ENCODE peak calls at places on chromosomes 4 and X, in four cellular contexts. One of them, this sample, is unnamed. For H3K36me3, the result is how much of the 10 kb centered on the place peaks cover.

GRCh38 chr4:36290641-36291040 is 9.2 kb downstream of the DTHD1 start:
- DNase-seq in OCI-LY7: no peak
- DNase-seq in stomach: no peak
- DNase-seq in transverse colon: peak
- DNase-seq in this sample: no peak

GRCh38 chr4:102815981-102816380 is 11.4 kb downstream of the UBE2D3 start:
- DNase-seq in transverse colon: no peak
- DNase-seq in OCI-LY7: no peak
- DNase-seq in stomach: no peak
- DNase-seq in this sample: no peak

GRCh38 chr4:14841801-14842748 is 160.2 kb upstream of the CPEB2 start:
- DNase-seq in transverse colon: peak
- DNase-seq in stomach: peak
- DNase-seq in OCI-LY7: no peak
- DNase-seq in this sample: peak

GRCh38 chr4:70603856-70604255 is 11.8 kb downstream of the AMBN start:
- DNase-seq in OCI-LY7: no peak
- DNase-seq in stomach: no peak
- DNase-seq in transverse colon: no peak
- DNase-seq in this sample: no peak

GRCh38 chr4:97493815-97494518 is 649.3 kb downstream of the STPG2 start:
- DNase-seq in OCI-LY7: no peak
- DNase-seq in transverse colon: no peak
- DNase-seq in stomach: no peak
- DNase-seq in this sample: no peak

GRCh38 chrX:130285069-130285620 is 16.4 kb upstream of the ZNF280C start:
- DNase-seq in transverse colon: no peak
- DNase-seq in OCI-LY7: no peak
- DNase-seq in stomach: no peak
- DNase-seq in this sample: no peak

GRCh38 chrX:16930392-16930791 is 16.1 kb upstream of the REPS2 start:
- DNase-seq in stomach: no peak
- DNase-seq in transverse colon: no peak
- DNase-seq in OCI-LY7: no peak
- DNase-seq in this sample: no peak

GRCh38 chrX:108735680-108736508 is 469 bp downstream of the IRS4 start:
- DNase-seq in stomach: no peak
- DNase-seq in OCI-LY7: no peak
- DNase-seq in transverse colon: no peak
- DNase-seq in this sample: peak

GRCh38 chr4:84681488-84682274 is 98.8 kb downstream of the CDS1 start:
- DNase-seq in OCI-LY7: no peak
- DNase-seq in stomach: no peak
- DNase-seq in transverse colon: peak
- DNase-seq in this sample: no peak

GRCh38 chr4:102629686-102630085 is 128.5 kb downstream of the NFKB1 start:
- DNase-seq in OCI-LY7: no peak
- DNase-seq in transverse colon: no peak
- DNase-seq in stomach: no peak
- DNase-seq in this sample: no peak

GRCh38 chr4:15244354-15244753 is 183.5 kb upstream of the C1QTNF7 start:
- DNase-seq in OCI-LY7: no peak
- DNase-seq in stomach: no peak
- DNase-seq in transverse colon: no peak
- DNase-seq in this sample: no peak

GRCh38 chr4:119038465-119038864 is 97.2 kb upstream of the MYOZ2 start:
- DNase-seq in OCI-LY7: no peak
- DNase-seq in transverse colon: no peak
- DNase-seq in stomach: no peak
- DNase-seq in this sample: no peak

GRCh38 chrX:57565198-57565597 is 26.6 kb upstream of the ZXDB start:
- DNase-seq in transverse colon: no peak
- DNase-seq in OCI-LY7: no peak
- DNase-seq in stomach: no peak
- DNase-seq in this sample: no peak

GRCh38 chrX:109732780-109733657 is at the start of gene ACSL4:
- DNase-seq in OCI-LY7: peak
- DNase-seq in transverse colon: peak
- DNase-seq in stomach: peak
- DNase-seq in this sample: peak

GRCh38 chrX:44935172-44935571 is 62.2 kb downstream of the KDM6A start:
- DNase-seq in OCI-LY7: no peak
- DNase-seq in stomach: no peak
- DNase-seq in transverse colon: no peak
- DNase-seq in this sample: no peak

GRCh38 chrX:19156223-19156622 is 34.0 kb upstream of the ADGRG2 start:
- DNase-seq in stomach: no peak
- DNase-seq in transverse colon: peak
- DNase-seq in OCI-LY7: no peak
- DNase-seq in this sample: no peak

GRCh38 chr4:107709916-107710315 is 10.1 kb downstream of the PAPSS1 start:
- DNase-seq in OCI-LY7: no peak
- DNase-seq in transverse colon: no peak
- DNase-seq in stomach: no peak
- DNase-seq in this sample: no peak

GRCh38 chr4:69640289-69640688 is 847 bp upstream of the UGT2A2 start:
- DNase-seq in OCI-LY7: no peak
- DNase-seq in transverse colon: no peak
- DNase-seq in stomach: no peak
- DNase-seq in this sample: no peak

GRCh38 chr4:61011051-61011450 is 189.1 kb upstream of the ADGRL3 start:
- DNase-seq in OCI-LY7: no peak
- DNase-seq in transverse colon: no peak
- DNase-seq in stomach: no peak
- DNase-seq in this sample: no peak

GRCh38 chr4:188403272-188403671 is 264.0 kb downstream of the TRIML1 start:
- DNase-seq in transverse colon: no peak
- DNase-seq in stomach: no peak
- DNase-seq in OCI-LY7: no peak
- DNase-seq in this sample: no peak

GRCh38 chr4:4818440-4819212 is 40.8 kb upstream of the MSX1 start:
- DNase-seq in OCI-LY7: no peak
- DNase-seq in transverse colon: no peak
- DNase-seq in stomach: no peak
- DNase-seq in this sample: no peak

GRCh38 chr4:159503243-159503642 is 400.4 kb downstream of the RAPGEF2 start:
- DNase-seq in OCI-LY7: no peak
- DNase-seq in stomach: no peak
- DNase-seq in transverse colon: no peak
- DNase-seq in this sample: no peak

GRCh38 chrX:119008122-119008744 is 33.8 kb downstream of the LONRF3 start:
- DNase-seq in transverse colon: peak
- DNase-seq in OCI-LY7: peak
- DNase-seq in stomach: peak
- DNase-seq in this sample: no peak

GRCh38 chr4:39451423-39452023 is 7.2 kb downstream of the RPL9 start:
- DNase-seq in transverse colon: no peak
- DNase-seq in stomach: no peak
- DNase-seq in OCI-LY7: no peak
- DNase-seq in this sample: no peak

GRCh38 chr4:39450618-39451017 is 8.1 kb downstream of the RPL9 start:
- DNase-seq in OCI-LY7: no peak
- DNase-seq in transverse colon: no peak
- DNase-seq in stomach: no peak
- DNase-seq in this sample: no peak

GRCh38 chr4:39446483-39446841 is 12.3 kb downstream of the RPL9 start:
- DNase-seq in transverse colon: no peak
- DNase-seq in OCI-LY7: no peak
- DNase-seq in stomach: no peak
- DNase-seq in this sample: no peak

GRCh38 chr4:39442910-39443480 is 15.7 kb downstream of the RPL9 start:
- DNase-seq in OCI-LY7: no peak
- DNase-seq in transverse colon: no peak
- DNase-seq in stomach: no peak
- DNase-seq in this sample: no peak

DNA sequence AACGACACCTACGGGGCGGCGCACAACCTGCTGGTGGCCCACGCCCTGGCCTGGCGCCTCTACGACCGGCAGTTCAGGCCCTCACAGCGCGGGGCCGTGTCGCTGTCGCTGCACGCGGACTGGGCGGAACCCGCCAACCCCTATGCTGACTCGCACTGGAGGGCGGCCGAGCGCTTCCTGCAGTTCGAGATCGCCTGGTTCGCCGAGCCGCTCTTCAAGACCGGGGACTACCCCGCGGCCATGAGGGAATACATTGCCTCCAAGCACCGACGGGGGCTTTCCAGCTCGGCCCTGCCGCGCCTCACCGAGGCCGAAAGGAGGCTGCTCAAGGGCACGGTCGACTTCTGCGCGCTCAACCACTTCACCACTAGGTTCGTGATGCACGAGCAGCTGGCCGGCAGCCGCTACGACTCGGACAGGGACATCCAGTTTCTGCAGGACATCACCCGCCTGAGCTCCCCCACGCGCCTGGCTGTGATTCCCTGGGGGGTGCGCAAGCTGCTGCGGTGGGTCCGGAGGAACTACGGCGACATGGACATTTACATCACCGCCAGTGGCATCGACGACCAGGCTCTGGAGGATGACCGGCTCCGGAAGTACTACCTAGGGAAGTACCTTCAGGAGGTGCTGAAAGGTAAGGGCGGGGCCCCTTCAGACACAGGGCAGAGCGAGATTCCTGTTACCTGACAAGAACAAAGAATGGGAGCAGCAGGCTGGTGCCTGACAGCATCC is 11.7 kb downstream of the RPL9 start:
- DNase-seq in stomach: peak
- DNase-seq in transverse colon: peak
- DNase-seq in OCI-LY7: no peak
- DNase-seq in this sample: peak
- TF ChIP-seq CTCF in stomach: peak
- TF ChIP-seq CTCF in transverse colon: peak
- TF ChIP-seq CTCF in OCI-LY7: no peak
- TF ChIP-seq CTCF in this sample: no peak

DNA sequence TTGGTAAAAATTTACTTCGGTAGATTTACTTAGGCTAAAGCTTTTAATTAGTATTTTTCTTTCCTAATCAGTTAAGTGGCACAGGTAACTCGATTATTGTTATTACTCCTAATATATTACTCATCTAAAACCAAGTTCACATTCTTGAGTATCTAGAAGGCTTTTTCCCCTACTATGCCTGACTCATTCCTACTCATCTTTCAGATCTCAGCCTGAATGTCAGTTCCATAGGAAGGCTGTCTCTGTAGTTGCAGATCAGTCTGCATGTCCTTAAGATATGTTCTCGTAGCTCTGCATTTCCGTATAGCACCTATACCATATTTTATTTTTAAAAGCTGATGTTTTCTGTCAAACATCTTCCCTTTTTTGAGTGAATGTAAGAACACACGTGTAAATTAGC is 5.9 kb upstream of the FAM184B start:
- DNase-seq in stomach: no peak
- DNase-seq in OCI-LY7: no peak
- DNase-seq in transverse colon: no peak
- DNase-seq in this sample: no peak
- H3K36me3 ChIP-seq in stomach: under half
- H3K36me3 ChIP-seq in OCI-LY7: under half
- H3K36me3 ChIP-seq in transverse colon: under half
- H3K36me3 ChIP-seq in this sample: under half

GRCh38 chr4:22515145-22515887 is 550 bp downstream of the ADGRA3 start:
- DNase-seq in OCI-LY7: no peak
- DNase-seq in transverse colon: peak
- DNase-seq in stomach: peak
- DNase-seq in this sample: peak
- TF ChIP-seq CTCF in OCI-LY7: no peak
- TF ChIP-seq CTCF in transverse colon: peak
- TF ChIP-seq CTCF in stomach: no peak
- TF ChIP-seq CTCF in this sample: no peak

GRCh38 chr4:87141428-87141827 is 79.0 kb downstream of the KLHL8 start:
- DNase-seq in stomach: no peak
- DNase-seq in OCI-LY7: no peak
- DNase-seq in transverse colon: peak
- DNase-seq in this sample: no peak
- H3K36me3 ChIP-seq in stomach: under half
- H3K36me3 ChIP-seq in OCI-LY7: half or more
- H3K36me3 ChIP-seq in transverse colon: under half
- H3K36me3 ChIP-seq in this sample: under half

DNA sequence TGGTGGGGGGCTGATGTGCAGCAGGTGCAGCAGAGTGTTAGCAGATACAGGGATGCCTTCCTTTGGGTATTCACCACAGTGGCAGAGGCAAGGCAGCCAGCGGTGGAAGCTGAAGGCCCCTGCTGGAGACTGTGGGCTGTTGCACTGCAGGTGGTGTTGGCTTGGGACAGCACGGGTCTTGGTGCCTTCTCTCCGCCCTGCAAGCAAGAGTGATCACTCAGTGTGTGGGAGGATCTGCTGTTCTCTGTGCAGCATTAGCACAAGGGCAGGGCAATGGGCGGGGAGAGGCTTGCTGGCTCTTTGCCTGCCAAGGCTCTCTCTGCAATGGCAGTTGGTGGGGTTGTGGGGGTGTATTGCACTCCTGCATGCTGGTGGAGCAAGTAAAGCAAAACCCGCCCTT is 821.0 kb upstream of the GRIA3 start:
- DNase-seq in OCI-LY7: no peak
- DNase-seq in stomach: no peak
- DNase-seq in transverse colon: no peak
- DNase-seq in this sample: no peak
- TF ChIP-seq CTCF in OCI-LY7: no peak
- TF ChIP-seq CTCF in stomach: no peak
- TF ChIP-seq CTCF in transverse colon: no peak
- TF ChIP-seq CTCF in this sample: no peak

GRCh38 chr4:1096841-1097240 is 16.5 kb downstream of the RNF212 start:
- DNase-seq in transverse colon: no peak
- DNase-seq in OCI-LY7: no peak
- DNase-seq in stomach: no peak
- DNase-seq in this sample: no peak
- H3K36me3 ChIP-seq in transverse colon: under half
- H3K36me3 ChIP-seq in OCI-LY7: under half
- H3K36me3 ChIP-seq in stomach: under half
- H3K36me3 ChIP-seq in this sample: under half

GRCh38 chr4:170008376-170008775 is 17.8 kb downstream of the MFAP3L start:
- DNase-seq in stomach: no peak
- DNase-seq in transverse colon: no peak
- DNase-seq in OCI-LY7: no peak
- DNase-seq in this sample: no peak
- TF ChIP-seq CTCF in stomach: no peak
- TF ChIP-seq CTCF in transverse colon: no peak
- TF ChIP-seq CTCF in OCI-LY7: no peak
- TF ChIP-seq CTCF in this sample: no peak